ENCODE peak calls at places on chromosomes 13 and 19, in four cellular contexts. Z is uterus, V is heart right ventricle, E is colonic mucosa. W is an unnamed sample.

GRCh38 chr13:30097089-30097488 is 210.3 kb downstream of the KATNAL1 start:
- DNase-seq in E (no peak), Z (no peak), V (no peak), W (no peak)

GRCh38 chr19:43562698-43563241 is 12.6 kb downstream of the XRCC1 start:
- DNase-seq in Z (peak), E (peak), V (peak), W (peak)

GRCh38 chr19:2982983-2983350 is 5.6 kb downstream of the TLE6 start:
- DNase-seq in V (peak), E (peak), Z (peak), W (peak)

GRCh38 chr13:100214886-100215285 is 126.0 kb downstream of the PCCA start:
- DNase-seq in E (no peak), V (no peak), Z (no peak), W (no peak)

GRCh38 chr19:30307191-30307974 is 64.8 kb upstream of the ZNF536 start:
- DNase-seq in V (no peak), E (no peak), Z (no peak), W (no peak)

GRCh38 chr13:106599875-106600797 is 32.2 kb upstream of the ARGLU1 start:
- DNase-seq in V (peak), E (peak), Z (no peak), W (peak)

GRCh38 chr13:40116008-40116407 is 460.5 kb downstream of the COG6 start:
- DNase-seq in E (peak), V (peak), Z (peak), W (peak)

GRCh38 chr13:36344886-36345437 is 1.2 kb downstream of the SPART start:
- DNase-seq in V (peak), Z (peak), E (no peak), W (peak)

GRCh38 chr19:14517446-14517839 is 754 bp downstream of the DNAJB1 start:
- DNase-seq in Z (no peak), V (no peak), E (no peak), W (peak)

GRCh38 chr19:55623130-55623868 is 1.1 kb downstream of the ZNF784 start:
- DNase-seq in V (no peak), Z (no peak), E (no peak), W (no peak)

GRCh38 chr19:447816-448546 is 12.9 kb downstream of the SHC2 start:
- DNase-seq in E (no peak), Z (peak), V (peak), W (peak)

GRCh38 chr19:33557720-33558119 is 36.1 kb upstream of the PEPD start:
- DNase-seq in V (no peak), Z (no peak), E (no peak), W (no peak)

GRCh38 chr19:55210120-55210493 is 806 bp upstream of the PTPRH start:
- DNase-seq in Z (peak), E (no peak), V (no peak), W (no peak)

GRCh38 chr19:39398297-39398864 is 7.2 kb downstream of the MED29 start:
- DNase-seq in Z (peak), E (peak), V (peak), W (no peak)

GRCh38 chr13:110529522-110530311 is 31.8 kb downstream of the RAB20 start:
- DNase-seq in Z (no peak), E (no peak), V (no peak), W (no peak)

GRCh38 chr19:48928164-48929005 is 5.1 kb upstream of the DHDH start:
- DNase-seq in V (no peak), E (peak), Z (no peak), W (no peak)

GRCh38 chr19:12611361-12611699 is 610 bp downstream of the ZNF791 start:
- DNase-seq in Z (peak), E (peak), V (peak), W (peak)

GRCh38 chr19:16400911-16401675 is 70.7 kb downstream of the EPS15L1 start:
- DNase-seq in V (no peak), Z (peak), E (no peak), W (no peak)

GRCh38 chr13:58680115-58680514 is 1048.6 kb downstream of the PCDH17 start:
- DNase-seq in E (no peak), V (no peak), Z (no peak), W (no peak)

GRCh38 chr13:96243371-96243770 is 153.5 kb downstream of the HS6ST3 start:
- DNase-seq in E (no peak), V (no peak), Z (no peak), W (no peak)

GRCh38 chr13:54078271-54078670 is 1049.7 kb downstream of the OLFM4 start:
- DNase-seq in Z (no peak), E (no peak), V (no peak), W (no peak)

GRCh38 chr19:45782162-45782623 is at the start of gene DMPK:
- DNase-seq in E (no peak), V (peak), Z (peak), W (peak)

DNA sequence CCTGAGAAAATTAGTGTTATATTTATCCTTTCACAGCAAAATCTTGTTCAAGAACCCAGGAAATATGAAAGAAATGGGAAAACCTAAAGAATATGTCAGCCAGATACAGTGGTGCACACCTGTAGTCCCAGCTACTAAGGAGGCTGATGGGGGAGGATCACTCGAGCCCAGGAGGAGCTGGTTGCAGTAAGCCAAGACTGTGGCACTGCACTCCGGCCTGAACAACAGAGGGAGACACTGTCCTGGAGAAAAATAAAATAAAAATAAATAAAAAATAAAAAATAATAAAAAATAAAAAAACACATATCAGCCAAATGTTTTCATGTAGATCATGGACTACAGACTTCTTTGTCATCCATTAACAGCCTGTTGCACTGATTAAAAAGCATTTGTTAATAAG is 244.8 kb upstream of the KLHL1 start:
- DNase-seq in E (no peak), V (no peak), Z (no peak), W (no peak)
- TF ChIP-seq CTCF in E (no peak), V (no peak), Z (no peak), W (no peak)

DNA sequence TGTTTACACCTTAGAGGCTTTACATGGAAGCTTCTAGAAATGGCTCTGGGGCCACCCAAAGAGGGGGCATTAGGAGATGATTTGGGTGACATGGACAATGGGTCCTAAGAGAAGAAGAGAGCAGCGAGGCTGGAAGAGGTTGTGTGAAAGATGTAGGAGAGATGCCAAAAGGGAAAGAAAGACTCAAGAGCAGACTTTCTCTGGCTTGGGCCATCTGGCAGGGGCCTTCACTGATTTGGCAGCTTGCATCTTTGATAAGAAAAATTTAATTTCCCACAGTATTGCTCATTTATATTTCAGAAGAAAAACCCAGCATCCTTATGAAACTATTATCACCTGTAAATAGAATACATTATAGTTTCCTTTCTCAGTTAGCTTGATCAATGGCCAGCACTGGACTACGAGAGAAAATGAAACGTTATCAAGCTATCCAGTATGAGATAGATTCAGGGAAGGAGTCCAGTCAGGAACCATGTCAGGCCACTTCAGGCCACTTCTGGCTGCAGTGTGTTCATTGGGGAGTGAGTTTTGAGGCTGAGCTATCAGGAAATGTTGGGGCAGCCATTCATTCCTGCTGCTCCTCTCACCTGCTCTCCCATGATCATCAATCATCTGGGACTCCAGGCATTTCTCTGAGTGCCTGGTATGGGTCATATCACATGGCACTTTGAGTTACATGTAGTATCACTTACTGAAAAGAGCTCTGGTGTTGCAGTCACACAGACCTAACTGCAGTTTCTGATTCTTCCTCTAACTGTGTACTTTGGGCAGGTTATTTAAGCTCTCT is 10.3 kb downstream of the SCEL start:
- DNase-seq in Z (no peak), E (no peak), V (no peak), W (peak)
- H3K27ac ChIP-seq in Z (no peak), E (no peak), V (no peak), W (no peak)

DNA sequence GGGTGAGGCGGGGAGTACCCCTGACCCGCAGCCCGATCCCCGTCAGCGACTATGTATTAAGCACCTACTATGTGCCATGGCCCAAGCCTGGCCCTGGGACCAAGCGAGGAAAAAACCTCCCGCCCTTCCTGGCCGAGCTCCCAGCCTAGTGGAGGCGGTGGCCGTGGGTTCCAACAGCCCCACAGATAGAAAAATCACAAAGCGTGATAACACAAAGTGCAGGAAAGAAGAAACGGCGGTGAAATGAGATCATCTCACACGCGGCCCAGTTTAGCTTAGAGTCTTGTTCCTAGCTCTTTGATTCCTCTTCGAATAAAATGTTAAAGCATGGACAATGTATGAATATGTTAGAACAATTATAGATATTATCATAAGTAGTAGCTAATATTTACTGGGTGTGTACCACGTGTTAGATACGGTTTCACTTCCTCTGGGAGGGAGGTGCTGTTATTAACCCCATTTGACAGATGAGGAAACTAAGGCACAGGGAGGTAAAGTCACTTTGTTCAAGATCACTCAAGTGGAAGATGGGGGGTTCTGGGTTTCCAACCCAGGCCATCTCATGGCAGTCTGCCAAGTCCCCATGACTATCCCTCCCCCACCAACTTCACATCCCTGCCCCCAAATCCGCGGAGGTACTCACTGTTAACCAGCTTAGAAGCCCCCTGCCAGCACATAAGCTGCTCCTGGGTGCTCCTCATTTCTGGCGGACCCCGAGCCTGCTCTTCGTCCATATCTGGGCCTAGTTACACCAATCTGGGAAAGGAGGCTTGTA is 1.2 kb upstream of the FXYD7 start:
- DNase-seq in E (no peak), Z (peak), V (no peak), W (peak)
- TF ChIP-seq CTCF in E (no peak), Z (no peak), V (no peak), W (no peak)

DNA sequence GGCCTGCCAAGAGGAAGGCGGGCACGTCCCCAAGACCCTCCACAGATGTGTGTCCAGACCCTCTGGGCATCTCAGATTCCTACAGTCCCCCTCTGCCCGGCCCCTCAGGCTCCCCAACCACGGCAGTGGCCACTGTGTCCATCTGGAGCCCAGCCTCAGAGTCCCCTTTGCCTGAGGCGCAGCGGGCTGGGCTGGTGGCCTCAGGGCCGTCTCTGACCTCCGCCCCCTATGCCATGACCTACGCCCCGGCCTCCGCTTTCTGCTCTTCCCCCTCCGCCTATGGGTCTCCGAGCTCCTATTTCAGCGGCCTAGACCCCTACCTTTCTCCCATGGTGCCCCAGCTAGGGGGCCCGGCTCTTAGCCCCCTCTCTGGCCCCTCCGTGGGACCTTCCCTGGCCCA is 17.7 kb downstream of the CRX start:
- DNase-seq in Z (no peak), E (no peak), V (no peak), W (no peak)
- H3K27ac ChIP-seq in Z (no peak), E (no peak), V (no peak), W (no peak)

DNA sequence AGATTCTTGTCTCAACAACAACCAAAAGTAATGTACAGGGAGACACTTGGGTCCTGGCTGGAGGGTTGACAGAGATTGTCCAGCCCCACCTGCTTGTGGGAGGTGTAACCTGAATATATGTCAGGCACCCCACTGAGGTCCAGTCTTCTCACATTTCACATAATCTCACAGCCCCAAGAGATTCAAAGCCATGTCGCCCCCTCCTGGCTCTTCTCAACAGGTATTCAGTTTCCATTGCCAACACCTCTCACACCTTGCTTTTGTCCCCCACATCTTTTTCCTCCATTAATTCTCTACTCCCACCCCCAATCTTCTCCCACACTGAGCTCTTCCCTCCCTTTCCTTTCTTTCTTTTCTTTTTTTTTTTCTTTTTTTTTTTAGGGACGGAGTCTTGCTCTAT is 11.2 kb downstream of the UNC13A start:
- DNase-seq in Z (no peak), V (no peak), E (no peak), W (peak)
- TF ChIP-seq CTCF in Z (no peak), V (peak), E (no peak), W (peak)